ENCODE peak calls at places on chromosomes 5 and 9, in four cellular contexts. H is K562, Q is HepG2, P is GM12878. T is an unnamed sample.

GRCh38 chr9:1052119-1052907 is 2.2 kb downstream of the DMRT2 start:
- DNase-seq in H (no peak), Q (no peak), P (no peak), T (no peak)

GRCh38 chr5:107508083-107508482 is 162.7 kb downstream of the EFNA5 start:
- DNase-seq in H (no peak), Q (no peak), P (no peak), T (no peak)

GRCh38 chr9:133690111-133690561 is 48.0 kb downstream of the SARDH start:
- DNase-seq in H (no peak), Q (no peak), P (no peak), T (no peak)

GRCh38 chr5:68285075-68285827 is 69.7 kb downstream of the PIK3R1 start:
- DNase-seq in H (no peak), Q (peak), P (no peak), T (no peak)

GRCh38 chr9:1759901-1760300 is 255.2 kb upstream of the SMARCA2 start:
- DNase-seq in H (no peak), Q (no peak), P (no peak), T (no peak)

GRCh38 chr5:62152394-62153123 is 153.4 kb upstream of the KIF2A start:
- DNase-seq in H (no peak), Q (no peak), P (no peak), T (no peak)

GRCh38 chr9:114224247-114224610 is 68.9 kb downstream of the COL27A1 start:
- DNase-seq in H (no peak), Q (peak), P (no peak), T (no peak)

GRCh38 chr5:55134053-55134722 is 25.8 kb upstream of the GPX8 start:
- DNase-seq in H (no peak), Q (no peak), P (no peak), T (no peak)

GRCh38 chr5:35963381-35963843 is 25.0 kb upstream of the CAPSL start:
- DNase-seq in H (peak), Q (no peak), P (no peak), T (peak)

GRCh38 chr5:113070901-113071300 is 94.3 kb downstream of the DCP2 start:
- DNase-seq in H (no peak), Q (no peak), P (no peak), T (no peak)

GRCh38 chr5:147188200-147189108 is 46.4 kb upstream of the STK32A start:
- DNase-seq in H (peak), Q (peak), P (no peak), T (peak)

GRCh38 chr5:53019320-53019719 is 30.2 kb downstream of the ITGA2 start:
- DNase-seq in H (peak), Q (peak), P (no peak), T (no peak)

GRCh38 chr5:31886206-31886605 is 247.3 kb downstream of the PDZD2 start:
- DNase-seq in H (no peak), Q (no peak), P (no peak), T (no peak)

GRCh38 chr5:58544195-58544594 is 38.7 kb upstream of the RAB3C start:
- DNase-seq in H (no peak), Q (no peak), P (no peak), T (no peak)

GRCh38 chr9:78031271-78031825 is at the start of gene GNAQ:
- DNase-seq in H (no peak), Q (no peak), P (no peak), T (no peak)

GRCh38 chr9:94867842-94868312 is 141.4 kb downstream of the AOPEP start:
- DNase-seq in H (no peak), Q (no peak), P (no peak), T (no peak)

GRCh38 chr9:137143459-137143858 is 4.5 kb downstream of the GRIN1 start:
- DNase-seq in H (no peak), Q (no peak), P (no peak), T (no peak)

GRCh38 chr5:149745-150450 is 41.4 kb upstream of the LRRC14B start:
- DNase-seq in H (no peak), Q (no peak), P (no peak), T (no peak)

GRCh38 chr5:72204946-72205345 is 97.7 kb downstream of the MAP1B start:
- DNase-seq in H (no peak), Q (no peak), P (no peak), T (no peak)

GRCh38 chr9:89357331-89358197 is 39.3 kb downstream of the SECISBP2 start:
- DNase-seq in H (no peak), Q (peak), P (no peak), T (no peak)

GRCh38 chr5:93593476-93594060 is 10.5 kb downstream of the NR2F1 start:
- DNase-seq in H (no peak), Q (no peak), P (no peak), T (no peak)

GRCh38 chr5:133700251-133700650 is 87.9 kb upstream of the FSTL4 start:
- DNase-seq in H (no peak), Q (no peak), P (no peak), T (no peak)

GRCh38 chr5:132219981-132220380 is 7.7 kb downstream of the P4HA2 start:
- DNase-seq in H (no peak), Q (no peak), P (no peak), T (no peak)

GRCh38 chr5:1874348-1874747 is 8.4 kb downstream of the IRX4 start:
- DNase-seq in H (no peak), Q (no peak), P (no peak), T (no peak)

GRCh38 chr9:72333758-72334157 is 31.2 kb downstream of the ZFAND5 start:
- DNase-seq in H (peak), Q (no peak), P (no peak), T (peak)

GRCh38 chr5:129377504-129377903 is 82.6 kb upstream of the ADAMTS19 start:
- DNase-seq in H (no peak), Q (no peak), P (no peak), T (no peak)

GRCh38 chr5:39578887-39579497 is 154.2 kb upstream of the DAB2 start:
- DNase-seq in H (peak), Q (no peak), P (no peak), T (no peak)

GRCh38 chr9:134243778-134244467 is 79.6 kb upstream of the RNU6ATAC start:
- DNase-seq in H (no peak), Q (no peak), P (peak), T (no peak)

DNA sequence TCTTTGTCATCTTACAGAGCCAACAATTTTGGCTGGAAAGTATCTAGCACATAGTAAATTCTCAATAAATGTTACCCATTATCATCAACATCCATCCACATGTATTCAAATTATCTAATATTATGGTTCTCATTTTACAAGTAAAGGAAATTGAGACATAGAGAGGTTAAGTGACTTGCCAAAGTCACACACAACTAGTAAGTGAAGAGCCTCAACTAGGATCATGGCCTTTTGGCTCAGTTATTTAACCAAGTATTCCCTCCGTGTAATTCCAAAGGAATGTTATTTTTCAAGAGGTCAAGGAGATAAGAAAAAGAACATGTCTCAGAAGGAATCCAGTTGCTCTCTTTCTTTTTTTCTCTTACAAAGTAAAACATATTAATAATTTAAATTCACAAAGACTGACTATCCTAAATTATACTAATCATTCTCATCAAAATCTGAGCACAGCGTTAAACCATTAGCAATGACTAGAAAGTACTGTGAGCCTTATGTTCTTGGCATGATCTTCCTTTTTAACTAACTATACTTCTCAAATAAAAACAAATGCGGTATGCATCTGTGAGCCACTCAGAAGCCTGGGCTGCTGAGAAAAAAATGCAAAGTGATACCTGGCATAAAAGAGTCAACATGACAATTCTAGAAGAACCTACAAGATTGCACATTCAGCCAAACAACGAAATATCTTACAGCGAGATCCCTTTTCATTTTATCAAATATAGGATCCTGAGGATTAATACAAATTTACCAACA is 350.9 kb downstream of the GLIS3 start:
- DNase-seq in H (no peak), Q (no peak), P (no peak), T (no peak)
- TF ChIP-seq SP1 in H (no peak), Q (no peak), P (no peak), T (no peak)

GRCh38 chr9:35333551-35333950 is 156.4 kb upstream of the RUSC2 start:
- DNase-seq in H (no peak), Q (no peak), P (no peak), T (no peak)
- TF ChIP-seq BHLHE40 in H (no peak), Q (no peak), P (no peak), T (no peak)

GRCh38 chr9:99040911-99041582 is 63.9 kb upstream of the TGFBR1 start:
- DNase-seq in H (no peak), Q (no peak), P (no peak), T (no peak)
- TF ChIP-seq FOXK2 in H (no peak), Q (no peak), P (no peak), T (no peak)

DNA sequence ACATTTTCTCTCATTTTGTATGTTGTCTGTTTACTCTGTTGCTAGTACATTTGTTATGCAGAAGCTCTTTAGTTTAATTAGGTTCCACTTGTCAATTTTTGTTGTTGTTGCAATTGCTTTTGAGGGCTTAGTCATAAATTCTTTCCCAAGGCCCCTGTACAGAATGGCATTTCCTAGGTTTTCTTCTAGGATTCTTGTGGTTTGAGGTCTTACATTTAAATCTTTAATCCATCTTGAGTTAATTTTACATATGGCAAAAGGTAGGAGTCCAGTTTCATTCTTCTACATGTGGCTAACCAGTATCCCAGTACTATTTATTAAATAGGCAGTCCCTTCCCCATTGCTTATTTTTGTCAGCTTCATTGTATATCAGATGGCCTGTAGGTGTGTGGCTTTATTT is 792.4 kb downstream of the PTPRD start:
- DNase-seq in H (no peak), Q (no peak), P (no peak), T (no peak)
- TF ChIP-seq SP1 in H (no peak), Q (no peak), P (no peak), T (no peak)

DNA sequence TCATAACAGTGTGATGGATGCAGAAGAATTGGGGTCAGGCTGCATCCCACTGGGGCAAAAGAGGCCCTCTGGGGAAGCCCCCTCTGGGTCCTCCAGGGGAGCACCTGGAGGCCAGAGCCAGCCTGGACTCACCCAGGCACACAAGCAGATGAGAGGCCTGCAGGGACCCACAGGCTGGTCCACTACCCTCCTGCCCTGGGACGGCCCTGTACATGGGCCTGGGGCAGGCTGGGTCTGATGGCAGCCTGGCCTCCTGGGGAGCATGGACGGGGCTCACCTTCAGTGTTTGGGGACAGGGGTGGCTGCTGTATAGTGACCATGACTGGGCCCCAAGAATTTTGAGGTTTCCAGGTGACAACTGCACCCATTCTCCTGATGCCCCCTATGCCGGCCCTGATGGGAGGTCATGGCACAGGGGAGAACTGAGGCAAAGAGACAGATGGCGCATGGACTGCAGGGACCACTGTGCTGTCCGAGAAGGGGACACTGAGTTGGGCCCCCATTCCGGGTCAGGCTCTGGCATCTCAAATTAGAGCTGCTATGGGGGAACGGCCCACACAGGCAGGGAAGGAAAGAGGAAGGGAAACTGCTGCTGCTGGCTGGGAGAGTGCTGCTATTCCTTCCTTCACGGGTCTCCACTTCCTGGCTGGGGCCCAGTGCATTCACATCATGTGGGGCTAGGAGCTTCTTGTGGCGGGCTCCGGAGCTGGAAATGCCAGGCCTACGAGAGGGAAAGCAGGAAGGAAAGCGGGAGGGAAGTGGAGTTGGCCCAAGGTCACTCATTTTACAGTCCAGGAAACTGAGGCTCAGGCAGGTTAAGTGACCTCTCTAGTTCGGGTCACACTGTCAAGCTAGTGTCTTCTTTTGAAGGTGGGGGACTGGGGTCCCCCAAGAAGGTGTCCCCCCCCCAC is 1.5 kb upstream of the CARD19 start:
- DNase-seq in H (no peak), Q (no peak), P (no peak), T (no peak)
- TF ChIP-seq BHLHE40 in H (no peak), Q (no peak), P (peak), T (no peak)

T was measured in HEK293T.